ENCODE peak calls at places on chromosomes 13 and 19, in five cellular contexts. One of them, this sample, is unnamed.

GRCh38 chr19:16608290-16608704 is 19.7 kb downstream of the MED26 start:
- DNase-seq in pancreas: no peak
- DNase-seq in ACHN: no peak
- DNase-seq in Peyer's patch: no peak
- DNase-seq in RCC 7860: no peak
- DNase-seq in this sample: no peak

GRCh38 chr19:51009061-51009891 is 7.9 kb upstream of the KLK8 start:
- DNase-seq in RCC 7860: no peak
- DNase-seq in ACHN: no peak
- DNase-seq in Peyer's patch: no peak
- DNase-seq in pancreas: no peak
- DNase-seq in this sample: no peak

GRCh38 chr13:27472441-27472840 is 22.1 kb upstream of the MTIF3 start:
- DNase-seq in Peyer's patch: no peak
- DNase-seq in ACHN: no peak
- DNase-seq in pancreas: no peak
- DNase-seq in RCC 7860: no peak
- DNase-seq in this sample: no peak

GRCh38 chr19:10417598-10418280 is 2.6 kb upstream of the PDE4A start:
- DNase-seq in RCC 7860: no peak
- DNase-seq in ACHN: no peak
- DNase-seq in pancreas: no peak
- DNase-seq in Peyer's patch: no peak
- DNase-seq in this sample: no peak

GRCh38 chr13:106617561-106617960 is 49.6 kb upstream of the ARGLU1 start:
- DNase-seq in Peyer's patch: no peak
- DNase-seq in ACHN: no peak
- DNase-seq in RCC 7860: peak
- DNase-seq in pancreas: no peak
- DNase-seq in this sample: peak

GRCh38 chr19:2488942-2489731 is 13.2 kb downstream of the GADD45B start:
- DNase-seq in RCC 7860: peak
- DNase-seq in ACHN: peak
- DNase-seq in Peyer's patch: peak
- DNase-seq in pancreas: peak
- DNase-seq in this sample: no peak

GRCh38 chr19:18419195-18419698 is at the start of gene SSBP4:
- DNase-seq in pancreas: peak
- DNase-seq in Peyer's patch: peak
- DNase-seq in RCC 7860: peak
- DNase-seq in ACHN: peak
- DNase-seq in this sample: no peak

GRCh38 chr13:47628666-47629065 is 372.4 kb downstream of the SUCLA2 start:
- DNase-seq in ACHN: no peak
- DNase-seq in pancreas: no peak
- DNase-seq in RCC 7860: no peak
- DNase-seq in Peyer's patch: no peak
- DNase-seq in this sample: no peak

GRCh38 chr19:11659612-11660011 is 62.3 kb downstream of the ZNF627 start:
- DNase-seq in ACHN: peak
- DNase-seq in Peyer's patch: no peak
- DNase-seq in pancreas: no peak
- DNase-seq in RCC 7860: peak
- DNase-seq in this sample: no peak

GRCh38 chr13:75566658-75567057 is 17.1 kb downstream of the UCHL3 start:
- DNase-seq in ACHN: peak
- DNase-seq in pancreas: no peak
- DNase-seq in Peyer's patch: no peak
- DNase-seq in RCC 7860: peak
- DNase-seq in this sample: no peak

GRCh38 chr19:4916292-4917082 is 7.2 kb downstream of the UHRF1 start:
- DNase-seq in ACHN: no peak
- DNase-seq in RCC 7860: no peak
- DNase-seq in Peyer's patch: no peak
- DNase-seq in pancreas: no peak
- DNase-seq in this sample: no peak

GRCh38 chr13:100517706-100518105 is 70.9 kb downstream of the GGACT start:
- DNase-seq in Peyer's patch: no peak
- DNase-seq in RCC 7860: no peak
- DNase-seq in pancreas: no peak
- DNase-seq in ACHN: no peak
- DNase-seq in this sample: no peak

GRCh38 chr13:99702687-99703319 is 201.5 kb downstream of the TM9SF2 start:
- DNase-seq in RCC 7860: no peak
- DNase-seq in pancreas: no peak
- DNase-seq in Peyer's patch: no peak
- DNase-seq in ACHN: no peak
- DNase-seq in this sample: no peak

GRCh38 chr19:1453525-1454371 is 3.8 kb downstream of the APC2 start:
- DNase-seq in RCC 7860: peak
- DNase-seq in ACHN: no peak
- DNase-seq in pancreas: peak
- DNase-seq in Peyer's patch: no peak
- DNase-seq in this sample: no peak

GRCh38 chr19:16078311-16078758 is 2.0 kb downstream of the TPM4 start:
- DNase-seq in RCC 7860: peak
- DNase-seq in ACHN: no peak
- DNase-seq in Peyer's patch: no peak
- DNase-seq in pancreas: no peak
- DNase-seq in this sample: no peak

GRCh38 chr13:113827021-113827420 is 36.9 kb downstream of the GAS6 start:
- DNase-seq in Peyer's patch: no peak
- DNase-seq in pancreas: no peak
- DNase-seq in RCC 7860: no peak
- DNase-seq in ACHN: no peak
- DNase-seq in this sample: no peak

GRCh38 chr13:29761815-29762214 is 88.6 kb downstream of the UBL3 start:
- DNase-seq in ACHN: no peak
- DNase-seq in pancreas: no peak
- DNase-seq in RCC 7860: no peak
- DNase-seq in Peyer's patch: no peak
- DNase-seq in this sample: no peak

GRCh38 chr19:38004505-38005223 is 97.7 kb downstream of the SIPA1L3 start:
- DNase-seq in Peyer's patch: no peak
- DNase-seq in pancreas: peak
- DNase-seq in ACHN: peak
- DNase-seq in RCC 7860: peak
- DNase-seq in this sample: peak

GRCh38 chr13:41411536-41411935 is 45.8 kb upstream of the RGCC start:
- DNase-seq in ACHN: peak
- DNase-seq in Peyer's patch: no peak
- DNase-seq in RCC 7860: no peak
- DNase-seq in pancreas: no peak
- DNase-seq in this sample: no peak

GRCh38 chr13:39485314-39485700 is 117.7 kb downstream of the LHFPL6 start:
- DNase-seq in Peyer's patch: no peak
- DNase-seq in ACHN: no peak
- DNase-seq in RCC 7860: no peak
- DNase-seq in pancreas: no peak
- DNase-seq in this sample: no peak

GRCh38 chr13:98919566-98919965 is 58.3 kb downstream of the DOCK9 start:
- DNase-seq in ACHN: no peak
- DNase-seq in pancreas: no peak
- DNase-seq in RCC 7860: no peak
- DNase-seq in Peyer's patch: no peak
- DNase-seq in this sample: no peak

GRCh38 chr13:110698689-110699088 is 7.2 kb downstream of the CARS2 start:
- DNase-seq in RCC 7860: no peak
- DNase-seq in Peyer's patch: no peak
- DNase-seq in pancreas: no peak
- DNase-seq in ACHN: no peak
- DNase-seq in this sample: no peak

GRCh38 chr19:15516363-15516762 is 8.0 kb downstream of the CYP4F22 start:
- DNase-seq in ACHN: no peak
- DNase-seq in pancreas: no peak
- DNase-seq in Peyer's patch: no peak
- DNase-seq in RCC 7860: no peak
- DNase-seq in this sample: no peak

GRCh38 chr19:13103961-13104847 is 1.5 kb upstream of the LYL1 start:
- DNase-seq in ACHN: no peak
- DNase-seq in pancreas: no peak
- DNase-seq in RCC 7860: no peak
- DNase-seq in Peyer's patch: peak
- DNase-seq in this sample: no peak

GRCh38 chr13:89678722-89679121 is 1668.8 kb upstream of the MIR17HG start:
- DNase-seq in RCC 7860: no peak
- DNase-seq in Peyer's patch: no peak
- DNase-seq in pancreas: no peak
- DNase-seq in ACHN: no peak
- DNase-seq in this sample: no peak

GRCh38 chr13:99031725-99032298 is 53.9 kb upstream of the DOCK9 start:
- DNase-seq in ACHN: no peak
- DNase-seq in RCC 7860: peak
- DNase-seq in Peyer's patch: no peak
- DNase-seq in pancreas: no peak
- DNase-seq in this sample: no peak

GRCh38 chr13:32838985-32839384 is 177.2 kb upstream of the KL start:
- DNase-seq in ACHN: no peak
- DNase-seq in RCC 7860: no peak
- DNase-seq in pancreas: no peak
- DNase-seq in Peyer's patch: no peak
- DNase-seq in this sample: no peak

GRCh38 chr13:29454931-29455481 is 140.5 kb downstream of the SLC7A1 start:
- DNase-seq in pancreas: no peak
- DNase-seq in Peyer's patch: no peak
- DNase-seq in ACHN: no peak
- DNase-seq in RCC 7860: peak
- DNase-seq in this sample: no peak

GRCh38 chr13:40558656-40559055 is 107.8 kb downstream of the FOXO1 start:
- DNase-seq in RCC 7860: no peak
- DNase-seq in Peyer's patch: no peak
- DNase-seq in pancreas: no peak
- DNase-seq in ACHN: no peak
- DNase-seq in this sample: no peak

GRCh38 chr13:111280226-111280625 is 40.2 kb upstream of the TEX29 start:
- DNase-seq in ACHN: no peak
- DNase-seq in pancreas: no peak
- DNase-seq in Peyer's patch: no peak
- DNase-seq in RCC 7860: no peak
- DNase-seq in this sample: no peak

GRCh38 chr13:67437246-67437645 is 207.1 kb upstream of the PCDH9 start:
- DNase-seq in pancreas: no peak
- DNase-seq in RCC 7860: no peak
- DNase-seq in ACHN: no peak
- DNase-seq in Peyer's patch: no peak
- DNase-seq in this sample: no peak

GRCh38 chr19:13069415-13070369 is 33.0 kb downstream of the LYL1 start:
- DNase-seq in Peyer's patch: no peak
- DNase-seq in pancreas: no peak
- DNase-seq in RCC 7860: no peak
- DNase-seq in ACHN: no peak
- DNase-seq in this sample: no peak

GRCh38 chr13:48400820-48401219 is 12.1 kb downstream of the LPAR6 start:
- DNase-seq in Peyer's patch: no peak
- DNase-seq in pancreas: no peak
- DNase-seq in ACHN: no peak
- DNase-seq in RCC 7860: no peak
- DNase-seq in this sample: no peak

GRCh38 chr19:2122251-2122650 is 25.5 kb downstream of the IZUMO4 start:
- DNase-seq in pancreas: no peak
- DNase-seq in Peyer's patch: no peak
- DNase-seq in ACHN: no peak
- DNase-seq in RCC 7860: no peak
- DNase-seq in this sample: no peak

GRCh38 chr19:39199025-39199424 is 2.3 kb downstream of the NCCRP1 start:
- DNase-seq in pancreas: peak
- DNase-seq in ACHN: peak
- DNase-seq in RCC 7860: peak
- DNase-seq in Peyer's patch: peak
- DNase-seq in this sample: peak

GRCh38 chr13:109629737-109630136 is 156.6 kb downstream of the IRS2 start:
- DNase-seq in RCC 7860: no peak
- DNase-seq in pancreas: no peak
- DNase-seq in ACHN: no peak
- DNase-seq in Peyer's patch: no peak
- DNase-seq in this sample: no peak

This sample was measured in kidney epithelial cell.